ENCODE peak calls at places on chromosome 21, in five cellular contexts. U is tibial nerve, X is AG09309, J is A172, W is type B pancreatic cell. T is an unnamed sample.

GRCh38 chr21:35868869-35869223 is 191.5 kb downstream of the SETD4 start:
- DNase-seq in U (no peak), X (no peak), J (no peak), W (no peak), T (no peak)

GRCh38 chr21:37060296-37060695 is 12.6 kb downstream of the PIGP start:
- DNase-seq in U (peak; percentile 57), X (peak; percentile 88), J (peak; percentile 96), W (no peak), T (peak; percentile 100)

GRCh38 chr21:46397993-46398392 is 60.7 kb upstream of the DIP2A start:
- DNase-seq in U (no peak), X (no peak), J (no peak), W (no peak), T (no peak)

GRCh38 chr21:33024278-33025103 is 1.2 kb upstream of the OLIG2 start:
- DNase-seq in U (no peak), X (no peak), J (no peak), W (no peak), T (no peak)

GRCh38 chr21:17428484-17428869 is 84.4 kb upstream of the CXADR start:
- DNase-seq in U (no peak), X (no peak), J (no peak), W (no peak), T (no peak)

GRCh38 chr21:26570203-26570602 is 2.9 kb downstream of the CYYR1 start:
- DNase-seq in U (no peak), X (no peak), J (no peak), W (no peak), T (no peak)

GRCh38 chr21:29114765-29115164 is 15.7 kb upstream of the MAP3K7CL start:
- DNase-seq in U (no peak), X (no peak), J (peak; percentile 93), W (no peak), T (no peak)

GRCh38 chr21:38223893-38224540 is 32.8 kb upstream of the KCNJ15 start:
- DNase-seq in U (no peak), X (no peak), J (peak; percentile 55), W (no peak), T (no peak)

GRCh38 chr21:34526236-34526617 is 14.2 kb upstream of the KCNE1 start:
- DNase-seq in U (no peak), X (no peak), J (no peak), W (no peak), T (no peak)

GRCh38 chr21:43872549-43873198 is 7.7 kb downstream of the AGPAT3 start:
- DNase-seq in U (no peak), X (no peak), J (no peak), W (no peak), T (no peak)

GRCh38 chr21:21631961-21632360 is 633.8 kb downstream of the NCAM2 start:
- DNase-seq in U (no peak), X (no peak), J (no peak), W (no peak), T (no peak)

GRCh38 chr21:34819357-34819999 is 150.7 kb downstream of the CLIC6 start:
- DNase-seq in U (no peak), X (no peak), J (no peak), W (no peak), T (no peak)

GRCh38 chr21:45590726-45591618 is 48.7 kb upstream of the SLC19A1 start:
- DNase-seq in U (no peak), X (no peak), J (no peak), W (no peak), T (peak; percentile 34)

GRCh38 chr21:14560139-14560538 is 14.0 kb upstream of the SAMSN1 start:
- DNase-seq in U (no peak), X (no peak), J (no peak), W (no peak), T (no peak)

GRCh38 chr21:44527983-44528633 is 11.9 kb downstream of the KRTAP10-1 start:
- DNase-seq in U (no peak), X (no peak), J (no peak), W (no peak), T (no peak)

GRCh38 chr21:34199121-34199910 is 125.9 kb downstream of the MRPS6 start:
- DNase-seq in U (no peak), X (no peak), J (no peak), W (no peak), T (peak; percentile 29)

GRCh38 chr21:35102488-35103407 is 53.6 kb upstream of the RUNX1 start:
- DNase-seq in U (peak; percentile 12), X (no peak), J (no peak), W (no peak), T (no peak)

GRCh38 chr21:36630485-36631206 is 68.3 kb upstream of the SIM2 start:
- DNase-seq in U (peak; percentile 22), X (no peak), J (peak; percentile 61), W (no peak), T (peak; percentile 59)

GRCh38 chr21:29224006-29224405 is 74.7 kb upstream of the BACH1 start:
- DNase-seq in U (no peak), X (no peak), J (no peak), W (no peak), T (no peak)

GRCh38 chr21:41564871-41565281 is 56.9 kb upstream of the TMPRSS2 start:
- DNase-seq in U (no peak), X (peak; percentile 67), J (peak; percentile 71), W (no peak), T (no peak)

GRCh38 chr21:24988941-24989340 is 618.3 kb downstream of the MRPL39 start:
- DNase-seq in U (no peak), X (no peak), J (no peak), W (no peak), T (no peak)

GRCh38 chr21:34336756-34337391 is 26.9 kb upstream of the KCNE2 start:
- DNase-seq in U (no peak), X (no peak), J (no peak), W (no peak), T (no peak)

GRCh38 chr21:34595457-34595856 is 19.5 kb downstream of the RCAN1 start:
- DNase-seq in U (no peak), X (no peak), J (no peak), W (no peak), T (peak; percentile 26)

GRCh38 chr21:17818158-17819113 is 720 bp downstream of the C21orf91 start:
- DNase-seq in U (no peak), X (no peak), J (peak; percentile 25), W (peak; percentile 74), T (peak; percentile 41)

GRCh38 chr21:37732927-37733326 is 183.3 kb downstream of the KCNJ6 start:
- DNase-seq in U (no peak), X (no peak), J (no peak), W (no peak), T (no peak)